ENCODE peak calls at places on chromosome X, in ten cellular contexts. C, G, F, I, L, H, W, U, K and M are unnamed samples.
A peak's percentile ranks its signal among the peaks of the same experiment; 100 is the strongest.

GRCh38 chrX:40531056-40531826 is 49.5 kb upstream of the ATP6AP2 start:
- DNase-seq in L (no peak), U (no peak), W (peak; percentile 31), C (no peak), F (no peak), I (no peak), H (no peak), G (no peak), K (no peak), M (no peak)

GRCh38 chrX:35617836-35618235 is 180.3 kb upstream of the MAGEB16 start:
- DNase-seq in F (no peak), C (no peak), U (no peak), H (no peak), G (no peak), K (no peak), W (no peak), L (no peak), I (no peak), M (no peak)

GRCh38 chrX:12789976-12790375 is 1.2 kb upstream of the PRPS2 start:
- DNase-seq in F (no peak), U (no peak), L (no peak), W (no peak), G (no peak), I (no peak), C (no peak), H (no peak), K (no peak), M (no peak)

GRCh38 chrX:82589410-82589809 is 918.7 kb upstream of the POU3F4 start:
- DNase-seq in C (peak; percentile 1), U (no peak), L (no peak), F (no peak), H (no peak), W (no peak), K (no peak), G (no peak), I (no peak), M (no peak)

GRCh38 chrX:97405031-97405685 is 521.5 kb downstream of the RPA4 start:
- DNase-seq in H (no peak), W (no peak), U (no peak), F (no peak), G (no peak), I (no peak), L (no peak), K (no peak), C (no peak), M (no peak)

GRCh38 chrX:36867143-36867542 is 141.0 kb upstream of the FAM47C start:
- DNase-seq in K (no peak), F (no peak), I (no peak), H (no peak), U (no peak), C (peak; percentile 19), G (no peak), L (no peak), W (peak; percentile 46), M (peak; percentile 2)

GRCh38 chrX:15293471-15293870 is 22.0 kb downstream of the ASB11 start:
- DNase-seq in H (no peak), I (no peak), W (no peak), G (no peak), C (no peak), F (no peak), U (no peak), K (no peak), L (no peak), M (no peak)

GRCh38 chrX:31217111-31217510 is 145.3 kb upstream of the FTHL17 start:
- DNase-seq in H (no peak), U (no peak), F (no peak), K (no peak), I (no peak), W (no peak), G (no peak), C (no peak), L (no peak), M (no peak)

GRCh38 chrX:15874672-15875071 is 20.1 kb upstream of the AP1S2 start:
- DNase-seq in F (no peak), K (no peak), H (no peak), C (no peak), U (no peak), I (no peak), G (no peak), W (no peak), L (no peak), M (no peak)

GRCh38 chrX:19593684-19594083 is 78.4 kb upstream of the MAP3K15 start:
- DNase-seq in L (no peak), U (no peak), I (no peak), G (no peak), F (no peak), H (no peak), W (no peak), C (peak; percentile 36), K (no peak), M (peak; percentile 4)

GRCh38 chrX:39152106-39152649 is 350.9 kb downstream of the MID1IP1 start:
- DNase-seq in U (peak; percentile 60), H (no peak), L (peak; percentile 61), F (no peak), W (peak; percentile 67), C (peak; percentile 14), K (no peak), G (no peak), I (no peak), M (peak; percentile 53)

GRCh38 chrX:141897690-141898089 is 6.0 kb upstream of the MAGEC1 start:
- DNase-seq in H (no peak), C (no peak), K (no peak), W (no peak), L (no peak), I (no peak), F (no peak), U (no peak), G (no peak), M (no peak)

GRCh38 chrX:66638591-66639500 is at the start of gene EDA2R:
- DNase-seq in C (peak; percentile 88), W (peak; percentile 83), U (no peak), F (no peak), H (peak; percentile 43), L (no peak), I (peak; percentile 38), G (no peak), K (no peak), M (peak; percentile 70)

GRCh38 chrX:11137543-11138139 is 26.5 kb downstream of the HCCS start:
- DNase-seq in I (no peak), C (peak; percentile 23), L (no peak), W (peak; percentile 5), F (peak; percentile 8), H (no peak), K (no peak), U (no peak), G (no peak), M (peak; percentile 30)

GRCh38 chrX:7586126-7586525 is 256.8 kb upstream of the VCX start:
- DNase-seq in K (no peak), F (no peak), L (no peak), W (peak; percentile 38), C (no peak), H (no peak), G (no peak), U (no peak), I (no peak), M (peak; percentile 18)

GRCh38 chrX:39859991-39860861 is 237.5 kb downstream of the BCOR start:
- DNase-seq in F (no peak), H (no peak), U (no peak), I (peak; percentile 30), C (peak; percentile 65), W (peak; percentile 70), L (peak; percentile 34), K (no peak), G (no peak), M (peak; percentile 65)

GRCh38 chrX:68121371-68121770 is 311.9 kb downstream of the OPHN1 start:
- DNase-seq in F (no peak), L (no peak), I (no peak), U (no peak), K (no peak), G (no peak), C (no peak), H (no peak), W (no peak), M (no peak)

GRCh38 chrX:115399306-115399705 is 109.8 kb downstream of the LUZP4 start:
- DNase-seq in K (no peak), I (no peak), H (no peak), C (no peak), W (no peak), L (no peak), U (no peak), F (no peak), G (no peak), M (no peak)

GRCh38 chrX:115400960-115401359 is 111.4 kb downstream of the LUZP4 start:
- DNase-seq in G (no peak), F (no peak), I (no peak), U (no peak), K (no peak), W (peak; percentile 67), L (no peak), C (peak; percentile 5), H (no peak), M (no peak)

DNA sequence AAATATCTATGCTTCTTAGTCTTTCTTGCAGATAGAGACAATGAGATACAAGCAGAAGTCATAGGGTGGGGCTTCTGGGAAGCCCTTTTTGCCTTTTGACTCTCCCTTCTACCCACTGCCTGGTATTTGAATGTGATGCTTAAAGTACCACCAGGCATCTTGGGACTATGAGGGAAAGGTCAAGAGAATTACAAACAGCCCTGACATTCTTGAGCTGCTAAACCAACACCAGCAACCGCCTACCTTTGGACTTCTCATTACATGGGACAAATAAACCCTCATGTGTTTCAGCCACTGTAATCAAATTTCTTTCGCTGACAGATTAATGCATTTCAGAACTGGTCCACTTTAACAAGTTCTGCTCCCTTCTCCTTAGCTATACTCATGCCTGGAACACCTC is 112.8 kb downstream of the LUZP4 start:
- DNase-seq in G (no peak), K (no peak), U (no peak), C (no peak), I (no peak), L (no peak), F (no peak), H (no peak), W (no peak), M (no peak)
- TF ChIP-seq CTCF in G (no peak), K (no peak), U (no peak), C (no peak), I (no peak), L (no peak), F (no peak), H (no peak), W (no peak), M (no peak)

GRCh38 chrX:111360839-111361238 is 51.2 kb downstream of the DCX start:
- DNase-seq in L (no peak), H (no peak), C (no peak), K (no peak), W (no peak), G (no peak), U (no peak), F (no peak), I (no peak), M (no peak)
- TF ChIP-seq CTCF in L (no peak), H (peak; percentile 33), C (no peak), K (no peak), W (peak; percentile 56), G (no peak), U (no peak), F (peak; percentile 2), I (no peak), M (no peak)

GRCh38 chrX:119389854-119390501 is 9.2 kb upstream of the SLC25A43 start:
- DNase-seq in L (no peak), I (no peak), F (no peak), W (peak; percentile 26), C (no peak), G (no peak), K (no peak), H (no peak), U (no peak), M (no peak)
- TF ChIP-seq CTCF in L (no peak), I (no peak), F (no peak), W (no peak), C (no peak), G (no peak), K (no peak), H (peak; percentile 20), U (no peak), M (no peak)

GRCh38 chrX:123965712-123966111 is 4.2 kb downstream of the STAG2 start:
- DNase-seq in H (no peak), F (no peak), W (no peak), L (no peak), I (no peak), G (no peak), K (no peak), U (no peak), C (no peak), M (no peak)
- TF ChIP-seq CTCF in H (no peak), F (no peak), W (no peak), L (no peak), I (no peak), G (no peak), K (no peak), U (no peak), C (no peak), M (no peak)